ENCODE peak calls at places on chromosomes 13 and 19, in six cellular contexts. Y is body of pancreas, A is heart left ventricle, W is right lobe of liver, Q is breast epithelium, U is IMR-90. I is an unnamed sample. For H3K36me3 and H3K4me1, the result is how much of the 10 kb centered on the place peaks cover.

GRCh38 chr13:98677398-98677797 is 75.1 kb downstream of the SLC15A1 start:
- DNase-seq in Y (no peak), A (no peak), W (no peak), Q (no peak), U (peak), I (no peak)

GRCh38 chr13:28739376-28739775 is 20.6 kb upstream of the SLC46A3 start:
- DNase-seq in Y (no peak), A (no peak), W (no peak), Q (no peak), U (no peak), I (no peak)

GRCh38 chr13:46909037-46909436 is 12.2 kb upstream of the HTR2A start:
- DNase-seq in Y (no peak), A (no peak), W (no peak), Q (no peak), U (no peak), I (no peak)

GRCh38 chr13:22198001-22198400 is 527.1 kb downstream of the FGF9 start:
- DNase-seq in Y (peak), A (no peak), W (no peak), Q (no peak), U (no peak), I (no peak)

GRCh38 chr13:44648392-44649117 is 72.4 kb upstream of the TSC22D1 start:
- DNase-seq in Y (peak), A (no peak), W (no peak), Q (no peak), U (no peak), I (no peak)

GRCh38 chr19:6458695-6459355 is 767 bp downstream of the SLC25A23 start:
- DNase-seq in Y (peak), A (no peak), W (peak), Q (no peak), U (no peak), I (no peak)

GRCh38 chr19:44757735-44758505 is 9.4 kb downstream of the BCL3 start:
- DNase-seq in Y (peak), A (peak), W (peak), Q (no peak), U (peak), I (peak)

GRCh38 chr19:6769006-6769637 is 1.9 kb upstream of the SH2D3A start:
- DNase-seq in Y (no peak), A (no peak), W (no peak), Q (no peak), U (peak), I (no peak)

GRCh38 chr13:43132228-43132627 is 108.8 kb downstream of the DNAJC15 start:
- DNase-seq in Y (peak), A (no peak), W (no peak), Q (no peak), U (peak), I (no peak)

GRCh38 chr13:43270043-43270830 is 246.9 kb downstream of the DNAJC15 start:
- DNase-seq in Y (no peak), A (no peak), W (no peak), Q (no peak), U (peak), I (no peak)

GRCh38 chr13:109163052-109163413 is 533.6 kb downstream of the MYO16 start:
- DNase-seq in Y (no peak), A (no peak), W (no peak), Q (no peak), U (no peak), I (no peak)

GRCh38 chr19:16325161-16325527 is 518 bp downstream of the KLF2 start:
- DNase-seq in Y (no peak), A (peak), W (peak), Q (no peak), U (no peak), I (no peak)

GRCh38 chr19:51345076-51345620 is 3.2 kb upstream of the VSIG10L start:
- DNase-seq in Y (no peak), A (no peak), W (no peak), Q (no peak), U (no peak), I (no peak)

GRCh38 chr19:9309974-9310446 is 372 bp upstream of the ZNF699 start:
- DNase-seq in Y (peak), A (peak), W (peak), Q (peak), U (peak), I (no peak)

GRCh38 chr19:6890421-6890913 is 3.1 kb downstream of the ADGRE1 start:
- DNase-seq in Y (no peak), A (no peak), W (no peak), Q (no peak), U (no peak), I (no peak)

GRCh38 chr13:23817136-23817535 is 72.1 kb downstream of the MIPEP start:
- DNase-seq in Y (no peak), A (no peak), W (no peak), Q (no peak), U (no peak), I (no peak)

GRCh38 chr19:11617207-11618062 is 20.2 kb downstream of the ZNF627 start:
- DNase-seq in Y (no peak), A (no peak), W (no peak), Q (no peak), U (no peak), I (no peak)

GRCh38 chr19:4456843-4457653 is 546 bp downstream of the UBXN6 start:
- DNase-seq in Y (no peak), A (peak), W (peak), Q (no peak), U (peak), I (peak)

GRCh38 chr19:32231691-32232090 is 113.7 kb upstream of the ZNF507 start:
- DNase-seq in Y (no peak), A (no peak), W (no peak), Q (no peak), U (no peak), I (no peak)

GRCh38 chr19:38277549-38277948 is 13.2 kb downstream of the SPINT2 start:
- DNase-seq in Y (no peak), A (no peak), W (no peak), Q (no peak), U (peak), I (no peak)

GRCh38 chr19:13838943-13839192 is 38.1 kb upstream of the NANOS3 start:
- DNase-seq in Y (peak), A (no peak), W (no peak), Q (no peak), U (no peak), I (no peak)

GRCh38 chr19:13840751-13841338 is 36.1 kb upstream of the NANOS3 start:
- DNase-seq in Y (no peak), A (no peak), W (peak), Q (no peak), U (no peak), I (no peak)

GRCh38 chr19:13839938-13840750 is 36.8 kb upstream of the NANOS3 start:
- DNase-seq in Y (peak), A (peak), W (peak), Q (peak), U (peak), I (peak)

GRCh38 chr19:13838071-13838942 is 38.6 kb upstream of the NANOS3 start:
- DNase-seq in Y (no peak), A (no peak), W (no peak), Q (no peak), U (no peak), I (no peak)

DNA sequence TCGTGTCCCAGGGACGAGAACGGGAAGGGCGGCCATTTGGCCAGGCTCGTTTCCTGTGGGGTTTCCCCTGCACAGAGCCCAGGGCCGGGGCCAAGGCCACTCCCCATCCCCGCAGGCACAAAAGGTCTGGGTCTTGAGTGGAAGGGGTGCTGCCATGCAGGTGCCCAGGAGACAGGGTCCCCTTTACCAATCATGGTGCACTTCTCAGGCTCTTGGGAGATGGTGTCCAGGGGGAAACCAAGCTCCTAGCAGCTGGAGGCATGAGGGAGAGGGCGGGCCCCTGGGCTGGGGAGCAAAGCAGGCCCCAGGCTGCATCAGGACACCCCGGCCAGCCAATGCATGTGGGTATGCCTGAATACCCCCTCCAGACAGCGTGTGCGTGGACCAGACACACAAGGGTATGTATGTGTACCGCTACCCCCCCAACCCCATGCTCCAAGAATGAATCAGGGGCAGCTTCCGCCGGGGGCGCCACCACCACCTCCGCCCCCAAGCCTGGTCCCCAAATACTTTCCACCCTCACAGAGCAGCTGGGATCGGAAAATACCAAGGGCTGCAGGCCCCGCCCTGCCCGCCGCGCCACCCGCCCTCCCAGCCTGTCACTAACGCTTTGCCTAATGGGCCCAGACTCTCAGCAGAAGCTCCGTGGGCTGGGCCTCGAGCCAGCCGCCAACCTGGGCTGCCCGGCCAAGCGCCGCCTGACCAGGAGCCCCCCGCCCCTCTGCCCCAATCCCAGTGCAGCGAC is 37.6 kb upstream of the NANOS3 start:
- DNase-seq in Y (peak), A (peak), W (peak), Q (peak), U (peak), I (peak)
- TF ChIP-seq POLR2A in Y (peak), A (peak), W (peak), Q (no peak), U (peak), I (peak)

GRCh38 chr13:30376426-30377311 is 45.6 kb upstream of the UBE2L5 start:
- DNase-seq in Y (peak), A (no peak), W (no peak), Q (no peak), U (no peak), I (no peak)

GRCh38 chr13:30373727-30374126 is 48.6 kb upstream of the UBE2L5 start:
- DNase-seq in Y (no peak), A (no peak), W (no peak), Q (no peak), U (no peak), I (no peak)

GRCh38 chr13:30371649-30372265 is 50.5 kb upstream of the UBE2L5 start:
- DNase-seq in Y (peak), A (no peak), W (peak), Q (no peak), U (peak), I (no peak)

GRCh38 chr13:30377312-30377685 is 45.0 kb upstream of the UBE2L5 start:
- DNase-seq in Y (no peak), A (no peak), W (no peak), Q (no peak), U (no peak), I (no peak)

GRCh38 chr13:30375436-30375835 is 46.9 kb upstream of the UBE2L5 start:
- DNase-seq in Y (no peak), A (no peak), W (no peak), Q (no peak), U (no peak), I (no peak)
- H3K36me3 ChIP-seq in Y (under half), A (under half), W (under half), Q (under half), U (under half), I (under half)

DNA sequence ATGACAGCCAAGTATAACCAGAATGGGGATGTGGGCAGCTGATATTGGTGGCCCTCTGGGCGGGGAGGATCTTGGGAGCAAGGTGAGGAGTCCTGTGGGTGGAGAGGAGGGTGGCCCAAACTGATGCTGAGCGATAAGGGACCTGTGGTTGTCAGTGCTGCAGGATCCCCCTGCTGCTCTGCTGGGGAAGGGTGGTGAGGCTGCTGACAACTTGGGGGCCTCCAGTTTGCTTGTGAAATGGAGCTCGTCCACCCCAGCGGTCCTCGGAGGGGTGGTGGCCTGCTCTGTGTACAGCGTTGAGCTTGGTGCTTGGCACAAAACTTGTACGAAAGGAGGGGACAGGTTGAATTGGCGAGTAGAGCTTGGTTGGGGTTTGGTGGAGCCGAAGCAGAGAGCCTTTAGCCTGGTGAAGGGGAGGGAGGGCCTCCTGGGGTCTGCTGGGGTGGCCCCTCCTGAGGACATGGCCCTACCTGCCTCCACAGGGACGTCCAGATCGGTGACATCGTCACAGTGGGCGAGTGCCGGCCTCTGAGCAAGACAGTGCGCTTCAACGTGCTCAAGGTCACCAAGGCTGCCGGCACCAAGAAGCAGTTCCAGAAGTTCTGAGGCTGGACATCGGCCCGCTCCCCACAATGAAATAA is 2.9 kb downstream of the RPS11 start:
- DNase-seq in Y (no peak), A (no peak), W (no peak), Q (no peak), U (no peak), I (no peak)
- H3K4me1 ChIP-seq in Y (under half), A (half or more), W (under half), Q (under half), U (under half), I (under half)

DNA sequence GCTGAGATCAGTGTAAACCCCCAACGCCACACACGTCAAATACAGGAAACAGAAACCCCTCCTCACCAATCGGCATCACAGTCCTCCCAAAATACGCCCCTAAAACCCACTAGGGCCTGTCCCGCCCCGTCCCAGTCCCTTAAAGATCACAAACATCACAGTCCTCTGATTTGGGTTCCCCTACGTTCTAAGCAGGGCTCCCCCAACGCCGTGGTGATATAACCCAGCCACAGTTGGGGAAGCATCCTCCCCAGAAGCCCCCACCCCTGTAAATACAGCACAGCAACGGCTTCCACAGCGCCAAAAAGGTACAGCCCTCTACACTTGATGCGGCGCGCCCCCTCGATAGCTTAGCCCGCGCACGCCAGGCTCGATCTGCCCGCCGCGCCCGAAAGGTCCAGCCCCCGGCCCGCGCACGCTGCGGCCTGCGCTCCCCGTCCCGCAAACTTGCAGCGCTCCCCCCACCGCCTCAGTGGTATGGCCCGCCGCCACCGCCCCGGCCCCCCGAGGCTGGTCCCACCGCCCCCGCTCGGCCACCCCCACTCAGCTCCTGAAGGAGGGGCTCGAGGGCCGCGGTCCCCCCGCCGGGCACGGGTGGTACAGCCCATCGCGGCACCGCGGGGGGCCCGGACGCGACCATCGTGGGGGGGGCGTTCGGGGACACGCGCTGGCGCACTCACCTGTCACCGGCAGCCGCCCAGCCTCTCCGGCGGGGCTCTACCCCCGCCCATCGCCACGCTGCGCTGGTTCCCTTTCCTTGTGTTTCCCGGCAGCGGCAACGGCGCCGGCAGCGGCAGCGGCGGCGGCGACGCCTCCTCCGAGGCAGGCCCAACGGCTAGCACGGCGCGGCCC is at the start of gene AKT2:
- DNase-seq in Y (peak), A (peak), W (no peak), Q (peak), U (peak), I (peak)
- TF ChIP-seq POLR2A in Y (no peak), A (no peak), W (no peak), Q (no peak), U (peak), I (peak)

DNA sequence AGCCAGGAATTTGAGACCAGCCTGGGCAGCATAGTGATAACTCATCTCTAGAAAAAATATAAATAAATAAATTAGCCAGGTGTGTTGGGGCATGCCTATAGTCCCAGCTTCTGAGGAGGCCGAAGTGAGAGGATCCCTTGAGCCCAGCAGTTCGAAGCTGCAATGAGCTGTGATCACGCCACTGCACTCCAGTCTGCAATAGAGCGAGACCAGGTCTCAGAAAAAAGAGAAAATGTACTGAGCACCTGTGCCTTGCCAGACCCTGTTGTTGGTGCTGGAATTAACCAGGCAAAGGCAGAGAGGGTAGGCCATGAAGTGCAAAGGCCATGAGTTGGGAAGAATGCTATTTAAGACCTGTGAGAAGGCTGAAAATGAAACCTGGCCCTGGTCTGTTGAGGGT is 2.7 kb downstream of the CYTH2 start:
- DNase-seq in Y (no peak), A (no peak), W (no peak), Q (no peak), U (no peak), I (no peak)
- H3K36me3 ChIP-seq in Y (under half), A (under half), W (under half), Q (under half), U (half or more), I (half or more)

I was measured in gastrocnemius medialis.